ENCODE peak calls at places on chromosomes 4 and X, in eight cellular contexts. One of them, this sample, is unnamed.

GRCh38 chr4:140863187-140863586 is 107.0 kb upstream of the TBC1D9 start:
- DNase-seq in activated gamma-delta T cell: no peak
- DNase-seq in AG10803: no peak
- DNase-seq in dorsolateral prefrontal cortex: no peak
- DNase-seq in ecto neural progenitor cell: no peak
- DNase-seq in H9: no peak
- DNase-seq in SW480: no peak
- DNase-seq in AG08395: no peak
- DNase-seq in this sample: no peak

GRCh38 chr4:76984788-76985211 is 35.2 kb downstream of the SEPTIN11 start:
- DNase-seq in H9: no peak
- DNase-seq in ecto neural progenitor cell: no peak
- DNase-seq in dorsolateral prefrontal cortex: no peak
- DNase-seq in activated gamma-delta T cell: no peak
- DNase-seq in SW480: no peak
- DNase-seq in AG08395: peak
- DNase-seq in AG10803: peak
- DNase-seq in this sample: peak

GRCh38 chrX:132209527-132209926 is 9.7 kb downstream of the RAP2C start:
- DNase-seq in H9: no peak
- DNase-seq in AG10803: peak
- DNase-seq in dorsolateral prefrontal cortex: no peak
- DNase-seq in ecto neural progenitor cell: no peak
- DNase-seq in AG08395: no peak
- DNase-seq in SW480: no peak
- DNase-seq in activated gamma-delta T cell: no peak
- DNase-seq in this sample: no peak

GRCh38 chr4:119093042-119093827 is 42.4 kb upstream of the MYOZ2 start:
- DNase-seq in SW480: no peak
- DNase-seq in activated gamma-delta T cell: no peak
- DNase-seq in H9: no peak
- DNase-seq in AG08395: no peak
- DNase-seq in AG10803: no peak
- DNase-seq in ecto neural progenitor cell: no peak
- DNase-seq in dorsolateral prefrontal cortex: no peak
- DNase-seq in this sample: no peak

GRCh38 chr4:56757270-56757746 is 64.2 kb downstream of the SPINK2 start:
- DNase-seq in activated gamma-delta T cell: no peak
- DNase-seq in SW480: peak
- DNase-seq in AG08395: peak
- DNase-seq in ecto neural progenitor cell: no peak
- DNase-seq in dorsolateral prefrontal cortex: no peak
- DNase-seq in H9: no peak
- DNase-seq in AG10803: peak
- DNase-seq in this sample: peak

GRCh38 chrX:13323241-13323640 is 3.4 kb upstream of the ATXN3L start:
- DNase-seq in AG10803: no peak
- DNase-seq in ecto neural progenitor cell: no peak
- DNase-seq in AG08395: no peak
- DNase-seq in H9: no peak
- DNase-seq in SW480: no peak
- DNase-seq in activated gamma-delta T cell: no peak
- DNase-seq in dorsolateral prefrontal cortex: no peak
- DNase-seq in this sample: no peak

GRCh38 chr4:184548651-184549341 is 74.4 kb upstream of the IRF2 start:
- DNase-seq in AG10803: no peak
- DNase-seq in ecto neural progenitor cell: no peak
- DNase-seq in AG08395: no peak
- DNase-seq in SW480: peak
- DNase-seq in dorsolateral prefrontal cortex: no peak
- DNase-seq in activated gamma-delta T cell: no peak
- DNase-seq in H9: peak
- DNase-seq in this sample: no peak

GRCh38 chr4:48400416-48400815 is 59.1 kb downstream of the SLAIN2 start:
- DNase-seq in ecto neural progenitor cell: no peak
- DNase-seq in dorsolateral prefrontal cortex: no peak
- DNase-seq in AG08395: no peak
- DNase-seq in AG10803: no peak
- DNase-seq in SW480: no peak
- DNase-seq in activated gamma-delta T cell: no peak
- DNase-seq in H9: no peak
- DNase-seq in this sample: no peak

GRCh38 chr4:20074450-20074849 is 177.3 kb upstream of the SLIT2 start:
- DNase-seq in activated gamma-delta T cell: no peak
- DNase-seq in ecto neural progenitor cell: no peak
- DNase-seq in dorsolateral prefrontal cortex: no peak
- DNase-seq in AG10803: no peak
- DNase-seq in AG08395: no peak
- DNase-seq in H9: no peak
- DNase-seq in SW480: no peak
- DNase-seq in this sample: no peak

GRCh38 chr4:108155373-108155772 is 13.4 kb downstream of the LEF1 start:
- DNase-seq in activated gamma-delta T cell: no peak
- DNase-seq in dorsolateral prefrontal cortex: no peak
- DNase-seq in SW480: no peak
- DNase-seq in AG10803: no peak
- DNase-seq in H9: peak
- DNase-seq in AG08395: no peak
- DNase-seq in ecto neural progenitor cell: peak
- DNase-seq in this sample: no peak

GRCh38 chr4:147590249-147590920 is 26.8 kb upstream of the TMEM184C start:
- DNase-seq in ecto neural progenitor cell: peak
- DNase-seq in H9: peak
- DNase-seq in SW480: peak
- DNase-seq in AG08395: peak
- DNase-seq in dorsolateral prefrontal cortex: peak
- DNase-seq in AG10803: peak
- DNase-seq in activated gamma-delta T cell: no peak
- DNase-seq in this sample: peak

GRCh38 chr4:122990891-122991290 is 68.5 kb upstream of the NUDT6 start:
- DNase-seq in AG10803: no peak
- DNase-seq in H9: no peak
- DNase-seq in dorsolateral prefrontal cortex: no peak
- DNase-seq in activated gamma-delta T cell: no peak
- DNase-seq in ecto neural progenitor cell: no peak
- DNase-seq in SW480: no peak
- DNase-seq in AG08395: no peak
- DNase-seq in this sample: no peak

GRCh38 chr4:141759796-141760425 is 123.5 kb downstream of the IL15 start:
- DNase-seq in AG10803: peak
- DNase-seq in AG08395: no peak
- DNase-seq in SW480: no peak
- DNase-seq in dorsolateral prefrontal cortex: no peak
- DNase-seq in H9: no peak
- DNase-seq in ecto neural progenitor cell: no peak
- DNase-seq in activated gamma-delta T cell: no peak
- DNase-seq in this sample: peak

GRCh38 chr4:19224820-19225219 is 1026.9 kb upstream of the SLIT2 start:
- DNase-seq in dorsolateral prefrontal cortex: no peak
- DNase-seq in activated gamma-delta T cell: no peak
- DNase-seq in AG10803: peak
- DNase-seq in ecto neural progenitor cell: no peak
- DNase-seq in H9: no peak
- DNase-seq in AG08395: peak
- DNase-seq in SW480: peak
- DNase-seq in this sample: peak

GRCh38 chr4:26150948-26151347 is 169.9 kb upstream of the RBPJ start:
- DNase-seq in activated gamma-delta T cell: no peak
- DNase-seq in dorsolateral prefrontal cortex: no peak
- DNase-seq in AG10803: no peak
- DNase-seq in AG08395: peak
- DNase-seq in SW480: no peak
- DNase-seq in H9: no peak
- DNase-seq in ecto neural progenitor cell: no peak
- DNase-seq in this sample: no peak

GRCh38 chr4:181281451-181281850 is 961.8 kb upstream of the TENM3 start:
- DNase-seq in AG08395: no peak
- DNase-seq in ecto neural progenitor cell: no peak
- DNase-seq in AG10803: no peak
- DNase-seq in activated gamma-delta T cell: no peak
- DNase-seq in H9: no peak
- DNase-seq in SW480: no peak
- DNase-seq in dorsolateral prefrontal cortex: no peak
- DNase-seq in this sample: no peak

GRCh38 chr4:18051281-18051680 is 29.7 kb upstream of the LCORL start:
- DNase-seq in dorsolateral prefrontal cortex: no peak
- DNase-seq in SW480: no peak
- DNase-seq in H9: no peak
- DNase-seq in AG08395: peak
- DNase-seq in ecto neural progenitor cell: no peak
- DNase-seq in activated gamma-delta T cell: no peak
- DNase-seq in AG10803: no peak
- DNase-seq in this sample: no peak

GRCh38 chr4:144591401-144591800 is 54.6 kb upstream of the HHIP start:
- DNase-seq in AG08395: no peak
- DNase-seq in SW480: no peak
- DNase-seq in H9: no peak
- DNase-seq in AG10803: peak
- DNase-seq in ecto neural progenitor cell: no peak
- DNase-seq in dorsolateral prefrontal cortex: no peak
- DNase-seq in activated gamma-delta T cell: no peak
- DNase-seq in this sample: peak

GRCh38 chr4:139247656-139248238 is 32.3 kb downstream of the MGARP start:
- DNase-seq in dorsolateral prefrontal cortex: no peak
- DNase-seq in activated gamma-delta T cell: no peak
- DNase-seq in SW480: no peak
- DNase-seq in AG08395: no peak
- DNase-seq in AG10803: no peak
- DNase-seq in H9: no peak
- DNase-seq in ecto neural progenitor cell: no peak
- DNase-seq in this sample: no peak

GRCh38 chr4:22190855-22191254 is 242.3 kb upstream of the KCNIP4 start:
- DNase-seq in activated gamma-delta T cell: no peak
- DNase-seq in H9: no peak
- DNase-seq in AG08395: peak
- DNase-seq in ecto neural progenitor cell: no peak
- DNase-seq in SW480: peak
- DNase-seq in AG10803: peak
- DNase-seq in dorsolateral prefrontal cortex: no peak
- DNase-seq in this sample: peak

GRCh38 chrX:103733017-103733416 is 22.3 kb downstream of the TMEM31 start:
- DNase-seq in SW480: no peak
- DNase-seq in H9: no peak
- DNase-seq in ecto neural progenitor cell: no peak
- DNase-seq in dorsolateral prefrontal cortex: no peak
- DNase-seq in AG08395: no peak
- DNase-seq in activated gamma-delta T cell: no peak
- DNase-seq in AG10803: peak
- DNase-seq in this sample: no peak

GRCh38 chrX:23334871-23335599 is 386 bp downstream of the PTCHD1 start:
- DNase-seq in ecto neural progenitor cell: peak
- DNase-seq in H9: peak
- DNase-seq in SW480: no peak
- DNase-seq in activated gamma-delta T cell: no peak
- DNase-seq in AG08395: no peak
- DNase-seq in AG10803: no peak
- DNase-seq in dorsolateral prefrontal cortex: peak
- DNase-seq in this sample: no peak

GRCh38 chrX:41326431-41326830 is 7.5 kb upstream of the DDX3X start:
- DNase-seq in ecto neural progenitor cell: no peak
- DNase-seq in AG10803: no peak
- DNase-seq in activated gamma-delta T cell: no peak
- DNase-seq in AG08395: no peak
- DNase-seq in dorsolateral prefrontal cortex: no peak
- DNase-seq in SW480: no peak
- DNase-seq in H9: no peak
- DNase-seq in this sample: no peak

GRCh38 chr4:184287697-184288255 is 70.1 kb upstream of the ENPP6 start:
- DNase-seq in SW480: no peak
- DNase-seq in AG10803: peak
- DNase-seq in ecto neural progenitor cell: no peak
- DNase-seq in activated gamma-delta T cell: no peak
- DNase-seq in dorsolateral prefrontal cortex: no peak
- DNase-seq in AG08395: peak
- DNase-seq in H9: peak
- DNase-seq in this sample: no peak

GRCh38 chr4:27934881-27935280 is 1074.2 kb downstream of the STIM2 start:
- DNase-seq in SW480: no peak
- DNase-seq in H9: no peak
- DNase-seq in activated gamma-delta T cell: no peak
- DNase-seq in AG08395: no peak
- DNase-seq in AG10803: no peak
- DNase-seq in ecto neural progenitor cell: no peak
- DNase-seq in dorsolateral prefrontal cortex: no peak
- DNase-seq in this sample: no peak

GRCh38 chrX:85017721-85018120 is 14.0 kb downstream of the APOOL start:
- DNase-seq in AG10803: peak
- DNase-seq in dorsolateral prefrontal cortex: no peak
- DNase-seq in ecto neural progenitor cell: no peak
- DNase-seq in activated gamma-delta T cell: no peak
- DNase-seq in H9: no peak
- DNase-seq in AG08395: no peak
- DNase-seq in SW480: no peak
- DNase-seq in this sample: no peak

GRCh38 chr4:83582289-83582756 is 46.4 kb downstream of the GPAT3 start:
- DNase-seq in AG08395: peak
- DNase-seq in ecto neural progenitor cell: no peak
- DNase-seq in activated gamma-delta T cell: no peak
- DNase-seq in SW480: peak
- DNase-seq in H9: no peak
- DNase-seq in dorsolateral prefrontal cortex: peak
- DNase-seq in AG10803: peak
- DNase-seq in this sample: no peak

GRCh38 chr4:157687971-157688370 is 467.4 kb downstream of the GRIA2 start:
- DNase-seq in dorsolateral prefrontal cortex: no peak
- DNase-seq in activated gamma-delta T cell: no peak
- DNase-seq in H9: no peak
- DNase-seq in SW480: no peak
- DNase-seq in AG08395: no peak
- DNase-seq in AG10803: no peak
- DNase-seq in ecto neural progenitor cell: no peak
- DNase-seq in this sample: no peak

GRCh38 chrX:12115377-12115776 is 22.9 kb upstream of the FRMPD4 start:
- DNase-seq in SW480: peak
- DNase-seq in dorsolateral prefrontal cortex: no peak
- DNase-seq in AG08395: no peak
- DNase-seq in activated gamma-delta T cell: no peak
- DNase-seq in H9: peak
- DNase-seq in AG10803: no peak
- DNase-seq in ecto neural progenitor cell: peak
- DNase-seq in this sample: peak

GRCh38 chrX:70452143-70452733 is 7.6 kb downstream of the DLG3 start:
- DNase-seq in H9: peak
- DNase-seq in AG08395: peak
- DNase-seq in AG10803: peak
- DNase-seq in SW480: peak
- DNase-seq in ecto neural progenitor cell: peak
- DNase-seq in dorsolateral prefrontal cortex: peak
- DNase-seq in activated gamma-delta T cell: peak
- DNase-seq in this sample: peak

GRCh38 chr4:2044542-2045517 is 14.3 kb upstream of the NAT8L start:
- DNase-seq in ecto neural progenitor cell: no peak
- DNase-seq in activated gamma-delta T cell: no peak
- DNase-seq in AG08395: no peak
- DNase-seq in H9: no peak
- DNase-seq in SW480: no peak
- DNase-seq in dorsolateral prefrontal cortex: no peak
- DNase-seq in AG10803: no peak
- DNase-seq in this sample: no peak

GRCh38 chr4:88609387-88609786 is 17.1 kb downstream of the HERC3 start:
- DNase-seq in H9: no peak
- DNase-seq in SW480: no peak
- DNase-seq in AG10803: no peak
- DNase-seq in activated gamma-delta T cell: no peak
- DNase-seq in dorsolateral prefrontal cortex: no peak
- DNase-seq in ecto neural progenitor cell: no peak
- DNase-seq in AG08395: no peak
- DNase-seq in this sample: no peak

GRCh38 chr4:574346-575161 is 1.5 kb downstream of the TMEM271 start:
- DNase-seq in H9: no peak
- DNase-seq in activated gamma-delta T cell: no peak
- DNase-seq in SW480: no peak
- DNase-seq in dorsolateral prefrontal cortex: no peak
- DNase-seq in AG10803: no peak
- DNase-seq in ecto neural progenitor cell: peak
- DNase-seq in AG08395: no peak
- DNase-seq in this sample: no peak

GRCh38 chr4:125060376-125060775 is 254.4 kb upstream of the FAT4 start:
- DNase-seq in AG08395: no peak
- DNase-seq in dorsolateral prefrontal cortex: no peak
- DNase-seq in H9: no peak
- DNase-seq in AG10803: no peak
- DNase-seq in activated gamma-delta T cell: no peak
- DNase-seq in ecto neural progenitor cell: no peak
- DNase-seq in SW480: no peak
- DNase-seq in this sample: no peak